ENCODE peak calls at places on chromosome 7, in four cellular contexts. One of them, this sample, is unnamed.

GRCh38 chr7:140342732-140343514 is 55.4 kb downstream of the SLC37A3 start:
- DNase-seq in AG04450: no peak
- DNase-seq in stomach: peak
- DNase-seq in dorsolateral prefrontal cortex: no peak
- DNase-seq in this sample: no peak

GRCh38 chr7:74203157-74203556 is 6.6 kb upstream of the LAT2 start:
- DNase-seq in AG04450: no peak
- DNase-seq in stomach: peak
- DNase-seq in dorsolateral prefrontal cortex: no peak
- DNase-seq in this sample: no peak

GRCh38 chr7:48176356-48176893 is 5.2 kb downstream of the ABCA13 start:
- DNase-seq in AG04450: no peak
- DNase-seq in stomach: no peak
- DNase-seq in dorsolateral prefrontal cortex: no peak
- DNase-seq in this sample: no peak

GRCh38 chr7:151320263-151320845 is 21.3 kb upstream of the NUB1 start:
- DNase-seq in AG04450: no peak
- DNase-seq in stomach: no peak
- DNase-seq in dorsolateral prefrontal cortex: no peak
- DNase-seq in this sample: peak

GRCh38 chr7:105926131-105926530 is 36.9 kb upstream of the CDHR3 start:
- DNase-seq in AG04450: no peak
- DNase-seq in stomach: no peak
- DNase-seq in dorsolateral prefrontal cortex: no peak
- DNase-seq in this sample: no peak

GRCh38 chr7:71925663-71926062 is 486.5 kb downstream of the CALN1 start:
- DNase-seq in AG04450: no peak
- DNase-seq in stomach: no peak
- DNase-seq in dorsolateral prefrontal cortex: no peak
- DNase-seq in this sample: no peak

GRCh38 chr7:115779561-115779960 is 251.0 kb downstream of the TFEC start:
- DNase-seq in AG04450: no peak
- DNase-seq in stomach: no peak
- DNase-seq in dorsolateral prefrontal cortex: no peak
- DNase-seq in this sample: no peak

GRCh38 chr7:332646-333398 is 42.9 kb downstream of the FOXL3 start:
- DNase-seq in AG04450: no peak
- DNase-seq in stomach: peak
- DNase-seq in dorsolateral prefrontal cortex: peak
- DNase-seq in this sample: no peak

GRCh38 chr7:48443051-48443450 is 271.8 kb downstream of the ABCA13 start:
- DNase-seq in AG04450: no peak
- DNase-seq in stomach: no peak
- DNase-seq in dorsolateral prefrontal cortex: no peak
- DNase-seq in this sample: no peak

GRCh38 chr7:158017226-158018060 is 570.2 kb downstream of the PTPRN2 start:
- DNase-seq in AG04450: no peak
- DNase-seq in stomach: peak
- DNase-seq in dorsolateral prefrontal cortex: no peak
- DNase-seq in this sample: peak

GRCh38 chr7:139548302-139549028 is 25.0 kb downstream of the CLEC2L start:
- DNase-seq in AG04450: no peak
- DNase-seq in stomach: no peak
- DNase-seq in dorsolateral prefrontal cortex: no peak
- DNase-seq in this sample: no peak

GRCh38 chr7:159007308-159008054 is 137.2 kb downstream of the VIPR2 start:
- DNase-seq in AG04450: no peak
- DNase-seq in stomach: no peak
- DNase-seq in dorsolateral prefrontal cortex: no peak
- DNase-seq in this sample: no peak

GRCh38 chr7:105003275-105003674 is 10.7 kb upstream of the KMT2E start:
- DNase-seq in AG04450: no peak
- DNase-seq in stomach: no peak
- DNase-seq in dorsolateral prefrontal cortex: no peak
- DNase-seq in this sample: peak

GRCh38 chr7:92698237-92698841 is 108.1 kb upstream of the FAM133B start:
- DNase-seq in AG04450: peak
- DNase-seq in stomach: peak
- DNase-seq in dorsolateral prefrontal cortex: peak
- DNase-seq in this sample: no peak

GRCh38 chr7:7177044-7177517 is 5.3 kb upstream of the C1GALT1 start:
- DNase-seq in AG04450: no peak
- DNase-seq in stomach: no peak
- DNase-seq in dorsolateral prefrontal cortex: no peak
- DNase-seq in this sample: no peak

GRCh38 chr7:95434501-95435421 is at the start of gene PON2:
- DNase-seq in AG04450: peak
- DNase-seq in stomach: peak
- DNase-seq in dorsolateral prefrontal cortex: peak
- DNase-seq in this sample: peak

GRCh38 chr7:50962962-50963374 is 180.3 kb upstream of the GRB10 start:
- DNase-seq in AG04450: no peak
- DNase-seq in stomach: peak
- DNase-seq in dorsolateral prefrontal cortex: no peak
- DNase-seq in this sample: no peak

GRCh38 chr7:71429116-71429515 is 297.2 kb downstream of the GALNT17 start:
- DNase-seq in AG04450: no peak
- DNase-seq in stomach: no peak
- DNase-seq in dorsolateral prefrontal cortex: no peak
- DNase-seq in this sample: no peak

GRCh38 chr7:4845740-4846142 is 16.1 kb downstream of the PAPOLB start:
- DNase-seq in AG04450: no peak
- DNase-seq in stomach: no peak
- DNase-seq in dorsolateral prefrontal cortex: peak
- DNase-seq in this sample: peak

GRCh38 chr7:4851459-4852422 is 10.1 kb downstream of the PAPOLB start:
- DNase-seq in AG04450: no peak
- DNase-seq in stomach: no peak
- DNase-seq in dorsolateral prefrontal cortex: no peak
- DNase-seq in this sample: peak

GRCh38 chr7:4854916-4855315 is 6.9 kb downstream of the PAPOLB start:
- DNase-seq in AG04450: no peak
- DNase-seq in stomach: no peak
- DNase-seq in dorsolateral prefrontal cortex: no peak
- DNase-seq in this sample: no peak

GRCh38 chr7:4850262-4850795 is 11.5 kb downstream of the PAPOLB start:
- DNase-seq in AG04450: no peak
- DNase-seq in stomach: no peak
- DNase-seq in dorsolateral prefrontal cortex: no peak
- DNase-seq in this sample: no peak

DNA sequence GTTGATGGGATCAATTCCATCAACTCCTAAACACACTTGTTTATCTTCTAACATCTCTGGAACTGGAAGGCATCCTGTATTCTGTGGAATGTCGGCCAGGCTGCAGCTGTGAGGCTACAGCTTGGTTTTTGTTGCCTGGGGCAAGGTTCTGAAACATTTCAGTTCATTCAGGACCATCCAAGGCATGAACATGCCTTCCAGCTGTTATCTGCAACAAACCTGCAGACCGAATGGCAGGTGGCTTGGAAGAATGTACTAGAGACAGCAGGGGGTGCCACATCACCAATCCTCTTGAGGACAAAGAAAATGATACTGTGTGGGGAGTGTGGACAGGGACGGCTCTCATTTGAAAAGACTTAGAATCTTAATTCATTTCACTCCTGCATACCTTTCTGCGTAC is 12.4 kb downstream of the PAPOLB start:
- DNase-seq in AG04450: no peak
- DNase-seq in stomach: no peak
- DNase-seq in dorsolateral prefrontal cortex: no peak
- DNase-seq in this sample: no peak
- TF ChIP-seq CTCF in AG04450: peak
- TF ChIP-seq CTCF in stomach: no peak
- TF ChIP-seq CTCF in dorsolateral prefrontal cortex: peak
- TF ChIP-seq CTCF in this sample: no peak

GRCh38 chr7:64875258-64875657 is 27.8 kb upstream of the ZNF273 start:
- DNase-seq in AG04450: no peak
- DNase-seq in stomach: peak
- DNase-seq in dorsolateral prefrontal cortex: no peak
- DNase-seq in this sample: no peak

GRCh38 chr7:64875658-64876406 is 27.2 kb upstream of the ZNF273 start:
- DNase-seq in AG04450: no peak
- DNase-seq in stomach: peak
- DNase-seq in dorsolateral prefrontal cortex: no peak
- DNase-seq in this sample: no peak

GRCh38 chr7:64877714-64878610 is 25.1 kb upstream of the ZNF273 start:
- DNase-seq in AG04450: no peak
- DNase-seq in stomach: peak
- DNase-seq in dorsolateral prefrontal cortex: no peak
- DNase-seq in this sample: no peak

GRCh38 chr7:64878684-64879083 is 24.4 kb upstream of the ZNF273 start:
- DNase-seq in AG04450: no peak
- DNase-seq in stomach: no peak
- DNase-seq in dorsolateral prefrontal cortex: no peak
- DNase-seq in this sample: no peak

GRCh38 chr7:64876792-64877713 is 26.0 kb upstream of the ZNF273 start:
- DNase-seq in AG04450: no peak
- DNase-seq in stomach: peak
- DNase-seq in dorsolateral prefrontal cortex: peak
- DNase-seq in this sample: peak
- H3K4me3 ChIP-seq in AG04450: peak
- H3K4me3 ChIP-seq in stomach: peak
- H3K4me3 ChIP-seq in dorsolateral prefrontal cortex: peak
- H3K4me3 ChIP-seq in this sample: peak

GRCh38 chr7:108079291-108080057 is 50.7 kb downstream of the LAMB4 start:
- DNase-seq in AG04450: peak
- DNase-seq in stomach: no peak
- DNase-seq in dorsolateral prefrontal cortex: no peak
- DNase-seq in this sample: no peak

GRCh38 chr7:108086546-108086945 is 43.6 kb downstream of the LAMB4 start:
- DNase-seq in AG04450: no peak
- DNase-seq in stomach: no peak
- DNase-seq in dorsolateral prefrontal cortex: no peak
- DNase-seq in this sample: no peak

GRCh38 chr7:108086962-108087361 is 43.2 kb downstream of the LAMB4 start:
- DNase-seq in AG04450: no peak
- DNase-seq in stomach: no peak
- DNase-seq in dorsolateral prefrontal cortex: no peak
- DNase-seq in this sample: no peak

GRCh38 chr7:108080094-108080656 is 50.0 kb downstream of the LAMB4 start:
- DNase-seq in AG04450: no peak
- DNase-seq in stomach: no peak
- DNase-seq in dorsolateral prefrontal cortex: no peak
- DNase-seq in this sample: no peak

DNA sequence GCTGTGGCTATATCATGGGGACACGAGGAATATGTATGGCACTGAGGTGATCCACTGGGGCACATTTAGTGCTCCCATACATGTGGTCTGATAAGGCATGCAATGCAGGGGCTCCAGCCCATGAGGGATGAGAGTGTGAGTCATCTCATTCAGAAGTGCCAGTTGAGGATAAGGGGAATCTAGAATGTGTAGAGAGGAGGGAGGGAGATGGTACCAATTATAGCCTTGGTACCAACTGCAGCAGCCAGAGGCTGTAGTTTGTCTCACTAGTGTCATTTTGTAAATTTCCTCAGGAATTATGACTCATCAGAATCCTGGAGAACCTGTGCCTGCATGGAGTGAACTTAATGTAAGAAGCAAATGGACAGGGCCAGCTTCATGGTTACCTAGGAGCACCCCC is 46.2 kb downstream of the LAMB4 start:
- DNase-seq in AG04450: no peak
- DNase-seq in stomach: no peak
- DNase-seq in dorsolateral prefrontal cortex: no peak
- DNase-seq in this sample: no peak
- H3K27ac ChIP-seq in AG04450: no peak
- H3K27ac ChIP-seq in stomach: no peak
- H3K27ac ChIP-seq in dorsolateral prefrontal cortex: no peak
- H3K27ac ChIP-seq in this sample: no peak

GRCh38 chr7:149872419-149873073 is 1.2 kb upstream of the ATP6V0E2 start:
- DNase-seq in AG04450: no peak
- DNase-seq in stomach: peak
- DNase-seq in dorsolateral prefrontal cortex: peak
- DNase-seq in this sample: peak
- TF ChIP-seq CTCF in AG04450: peak
- TF ChIP-seq CTCF in stomach: no peak
- TF ChIP-seq CTCF in dorsolateral prefrontal cortex: peak
- TF ChIP-seq CTCF in this sample: no peak